ENCODE peak calls at places on chromosomes 16 and 17, in seven cellular contexts. A, E, B, Q, I, L and O are unnamed samples. For H3K4me1, the result is how much of the 10 kb centered on the place peaks cover.

GRCh38 chr17:10197362-10197720 is 1.1 kb downstream of the GAS7 start:
- DNase-seq in Q (no peak), E (no peak), A (no peak), L (no peak), I (no peak), B (no peak), O (no peak)

GRCh38 chr17:66829386-66829864 is 5.5 kb upstream of the CACNG5 start:
- DNase-seq in Q (peak), B (no peak), L (no peak), A (no peak), E (no peak), I (peak), O (no peak)

GRCh38 chr16:55370762-55371482 is 46.9 kb downstream of the IRX6 start:
- DNase-seq in E (peak), I (peak), A (peak), L (peak), B (no peak), Q (peak), O (no peak)

GRCh38 chr17:83053779-83054451 is 25.5 kb upstream of the METRNL start:
- DNase-seq in A (peak), E (peak), Q (no peak), L (no peak), I (peak), B (no peak), O (peak)

GRCh38 chr17:72588961-72589360 is 468.1 kb downstream of the SOX9 start:
- DNase-seq in A (no peak), L (no peak), I (peak), Q (peak), E (no peak), B (no peak), O (no peak)

GRCh38 chr17:74288785-74289184 is 14.8 kb downstream of the DNAI2 start:
- DNase-seq in Q (no peak), L (no peak), E (no peak), A (no peak), I (no peak), B (no peak), O (no peak)

GRCh38 chr17:82053130-82053529 is 1.4 kb downstream of the GPS1 start:
- DNase-seq in Q (no peak), I (no peak), E (peak), L (no peak), B (no peak), A (no peak), O (no peak)

GRCh38 chr16:2905988-2906387 is 5.7 kb upstream of the FLYWCH1 start:
- DNase-seq in L (no peak), B (no peak), I (no peak), E (no peak), A (no peak), Q (no peak), O (no peak)

GRCh38 chr17:28335959-28336871 is 654 bp downstream of the TNFAIP1 start:
- DNase-seq in L (no peak), B (no peak), I (peak), A (peak), E (no peak), Q (peak), O (no peak)

GRCh38 chr17:44122825-44123355 is 551 bp downstream of the HDAC5 start:
- DNase-seq in B (no peak), E (no peak), Q (no peak), I (no peak), A (no peak), L (no peak), O (no peak)

GRCh38 chr16:46607529-46607928 is 13.7 kb downstream of the SHCBP1 start:
- DNase-seq in I (peak), A (no peak), L (no peak), Q (no peak), E (no peak), B (no peak), O (peak)

GRCh38 chr17:50127661-50128361 is 2.1 kb downstream of the SAMD14 start:
- DNase-seq in Q (no peak), L (no peak), E (no peak), I (no peak), B (no peak), A (no peak), O (no peak)

GRCh38 chr17:75720656-75721462 is at the start of gene ITGB4:
- DNase-seq in A (no peak), B (peak), L (no peak), Q (peak), I (no peak), E (no peak), O (peak)

GRCh38 chr16:4336701-4337539 is 14.2 kb downstream of the PAM16 start:
- DNase-seq in L (no peak), A (no peak), Q (no peak), E (no peak), B (no peak), I (no peak), O (no peak)

GRCh38 chr16:60151987-60152386 is 1417.9 kb upstream of the GOT2 start:
- DNase-seq in E (no peak), B (no peak), L (no peak), A (no peak), Q (no peak), I (no peak), O (no peak)

GRCh38 chr17:57084361-57084801 is 665 bp upstream of the AKAP1 start:
- DNase-seq in A (no peak), B (no peak), L (no peak), E (no peak), I (no peak), Q (no peak), O (no peak)

GRCh38 chr17:82247175-82247823 is 18.5 kb downstream of the SLC16A3 start:
- DNase-seq in E (peak), A (no peak), B (no peak), L (no peak), I (peak), Q (no peak), O (no peak)

GRCh38 chr16:81885976-81886586 is 107.0 kb downstream of the PLCG2 start:
- DNase-seq in L (no peak), B (no peak), I (peak), Q (peak), E (no peak), A (no peak), O (no peak)

GRCh38 chr16:11475896-11476630 is 110.7 kb downstream of the LITAF start:
- DNase-seq in L (no peak), A (no peak), Q (no peak), E (no peak), I (no peak), B (no peak), O (no peak)

GRCh38 chr16:30369091-30369937 is 980 bp downstream of the TBC1D10B start:
- DNase-seq in E (no peak), A (no peak), Q (peak), L (no peak), B (no peak), I (no peak), O (no peak)

GRCh38 chr16:87834015-87834667 is 35.2 kb downstream of the SLC7A5 start:
- DNase-seq in A (no peak), E (peak), I (no peak), L (no peak), B (no peak), Q (no peak), O (no peak)

GRCh38 chr17:34797724-34798123 is 163.5 kb downstream of the CCT6B start:
- DNase-seq in L (no peak), B (no peak), Q (peak), A (no peak), I (peak), E (no peak), O (no peak)

GRCh38 chr17:608911-609882 is 105.4 kb downstream of the VPS53 start:
- DNase-seq in B (no peak), E (no peak), Q (no peak), A (no peak), L (no peak), I (no peak), O (no peak)

GRCh38 chr17:43324205-43324893 is 74.4 kb upstream of the ARL4D start:
- DNase-seq in I (no peak), Q (no peak), A (no peak), L (no peak), B (no peak), E (no peak), O (no peak)

GRCh38 chr16:79776243-79776884 is 175.8 kb upstream of the MAF start:
- DNase-seq in I (peak), L (no peak), B (no peak), Q (peak), E (no peak), A (no peak), O (no peak)
- H3K4me3 ChIP-seq in I (no peak), L (no peak), B (no peak), Q (no peak), E (no peak), A (no peak), O (no peak)

GRCh38 chr16:48607056-48607825 is 2.7 kb downstream of the N4BP1 start:
- DNase-seq in Q (peak), A (no peak), E (no peak), I (no peak), L (no peak), B (no peak), O (no peak)

GRCh38 chr16:48608871-48609452 is 1.0 kb downstream of the N4BP1 start:
- DNase-seq in I (no peak), E (no peak), L (no peak), Q (no peak), A (no peak), B (peak), O (no peak)

GRCh38 chr16:48611329-48612137 is 1.6 kb upstream of the N4BP1 start:
- DNase-seq in A (peak), B (peak), L (no peak), I (no peak), E (no peak), Q (no peak), O (peak)

GRCh38 chr16:48608452-48608851 is 1.5 kb downstream of the N4BP1 start:
- DNase-seq in L (no peak), E (no peak), I (no peak), B (peak), A (no peak), Q (no peak), O (no peak)

GRCh38 chr16:48609453-48610023 is 442 bp downstream of the N4BP1 start:
- DNase-seq in B (peak), L (no peak), I (peak), E (peak), Q (peak), A (peak), O (peak)
- H3K4me1 ChIP-seq in B (under half), L (under half), I (under half), E (under half), Q (under half), A (under half), O (half or more)

GRCh38 chr17:61249649-61250301 is 149.9 kb upstream of the TBX2 start:
- DNase-seq in B (no peak), I (no peak), L (no peak), E (no peak), Q (no peak), A (no peak), O (no peak)

GRCh38 chr17:61253937-61254677 is 145.5 kb upstream of the TBX2 start:
- DNase-seq in B (no peak), A (no peak), E (no peak), L (no peak), I (no peak), Q (no peak), O (no peak)

GRCh38 chr17:61253293-61253801 is 146.3 kb upstream of the TBX2 start:
- DNase-seq in E (no peak), A (peak), B (no peak), Q (peak), I (peak), L (no peak), O (no peak)

GRCh38 chr17:61250335-61250890 is 149.2 kb upstream of the TBX2 start:
- DNase-seq in E (no peak), Q (no peak), A (no peak), B (no peak), L (no peak), I (peak), O (no peak)

DNA sequence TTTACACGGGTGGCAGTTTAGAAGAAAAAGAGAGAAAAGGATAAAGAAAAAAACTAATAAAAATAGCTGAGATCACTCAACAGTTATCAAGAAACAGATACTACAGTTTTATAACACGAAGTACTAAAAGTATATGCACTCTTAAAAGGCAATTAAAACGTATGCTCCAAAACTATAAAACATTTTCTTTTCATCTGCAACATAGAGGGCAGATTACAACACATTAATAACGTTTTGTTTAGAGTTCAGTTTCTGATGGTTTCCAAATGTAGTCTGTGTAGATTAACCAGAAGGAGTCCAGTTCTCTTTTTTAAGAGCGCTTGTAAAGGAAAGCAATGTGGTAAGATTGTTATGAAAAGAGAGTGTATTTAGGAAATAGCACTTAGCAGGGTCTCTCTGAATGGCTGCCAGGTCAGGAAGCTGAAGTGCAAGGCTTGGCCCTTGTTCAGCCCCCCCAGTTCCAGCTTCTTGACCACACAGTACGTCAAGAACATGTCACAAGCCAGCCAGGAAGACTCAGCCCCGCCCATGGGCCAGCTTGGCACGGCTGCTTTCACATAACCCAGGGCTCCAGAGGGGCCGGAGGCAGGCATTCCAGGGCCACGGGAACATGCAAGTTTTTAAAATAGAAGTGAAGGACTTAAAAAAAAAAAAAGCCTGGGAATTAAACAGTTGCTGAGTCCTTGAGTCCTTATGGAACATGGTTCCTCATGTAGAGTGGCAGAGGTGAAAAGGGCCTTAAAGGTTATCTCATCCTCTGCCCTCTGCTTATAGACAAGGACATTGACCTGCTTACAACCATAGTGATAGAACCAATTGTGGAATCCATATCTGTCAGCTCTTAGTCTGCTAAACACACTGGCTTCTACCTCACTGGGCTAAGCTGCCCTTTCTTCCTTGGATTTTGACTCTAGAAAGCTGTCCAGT is 147.4 kb upstream of the TBX2 start:
- DNase-seq in E (peak), A (peak), I (peak), B (no peak), L (peak), Q (peak), O (no peak)
- H3K27ac ChIP-seq in E (peak), A (peak), I (peak), B (no peak), L (peak), Q (no peak), O (no peak)

GRCh38 chr16:28260193-28260592 is 32.1 kb upstream of the SBK1 start:
- DNase-seq in L (no peak), I (no peak), A (no peak), Q (no peak), B (no peak), E (no peak), O (no peak)
- H3K4me3 ChIP-seq in L (no peak), I (no peak), A (no peak), Q (no peak), B (no peak), E (peak), O (no peak)

DNA sequence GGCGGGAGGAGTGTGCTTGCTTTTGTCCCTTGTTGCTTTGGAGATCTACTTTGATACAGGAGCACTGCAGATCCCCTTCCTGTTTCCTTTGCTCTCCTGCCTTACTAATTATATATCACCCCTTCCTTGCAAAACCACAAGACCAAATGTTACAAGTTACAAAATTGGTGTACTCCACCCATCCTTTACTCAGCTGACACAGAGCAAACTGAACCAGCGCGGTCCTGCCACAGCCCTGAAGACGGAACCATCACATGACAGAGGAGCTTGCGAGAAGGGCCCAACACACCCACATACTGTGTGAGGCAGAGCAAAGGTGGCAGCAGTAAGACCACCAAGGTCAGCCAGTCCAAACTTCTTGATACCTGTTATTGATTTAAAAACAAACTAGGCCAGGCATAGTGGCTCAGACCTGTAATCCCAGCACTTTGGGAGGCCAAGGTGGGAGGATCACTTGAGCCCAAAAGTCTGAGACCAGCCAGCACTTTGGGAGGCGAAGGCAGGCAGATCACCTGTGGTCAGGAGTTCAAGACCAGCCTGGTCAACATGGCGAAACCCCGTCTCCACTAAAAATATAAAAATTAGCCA is 33.2 kb downstream of the CYTH1 start:
- DNase-seq in I (peak), Q (peak), A (peak), L (no peak), B (peak), E (peak), O (peak)
- H3K4me1 ChIP-seq in I (under half), Q (half or more), A (under half), L (under half), B (half or more), E (under half), O (half or more)

DNA sequence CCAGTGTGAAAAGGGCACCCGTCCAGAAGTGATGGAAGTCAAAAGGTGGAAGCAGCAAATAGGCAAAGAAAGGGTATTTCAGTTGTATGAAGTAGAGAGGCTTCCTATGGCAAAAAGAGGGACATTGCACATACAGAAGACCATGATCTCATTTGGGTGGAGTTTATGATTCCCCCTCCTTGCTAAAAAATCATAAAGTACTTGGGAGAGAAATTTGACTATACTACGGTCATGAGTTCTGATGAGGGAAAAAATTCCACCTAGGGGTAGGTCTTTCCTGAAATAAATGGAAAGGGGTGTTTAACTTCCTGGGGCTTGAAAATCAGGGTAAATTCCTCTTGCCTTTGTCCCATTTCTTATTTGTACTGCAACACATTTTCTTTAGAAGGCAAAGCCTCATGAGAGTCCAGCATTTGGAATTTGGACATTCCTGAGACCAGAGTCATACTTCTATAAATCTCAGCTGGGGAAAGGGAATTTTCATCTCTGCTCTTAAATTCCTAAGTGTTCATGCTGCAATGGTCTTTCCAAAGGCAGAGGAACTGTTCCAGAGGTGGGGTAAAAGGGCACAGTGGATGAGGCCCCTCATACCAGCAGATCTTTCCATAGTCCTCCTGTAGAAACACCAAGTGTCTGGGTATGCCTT is 5.8 kb downstream of the LYRM1 start:
- DNase-seq in E (no peak), L (no peak), B (no peak), I (peak), A (no peak), Q (no peak), O (no peak)
- H3K27ac ChIP-seq in E (peak), L (peak), B (no peak), I (peak), A (peak), Q (peak), O (no peak)

GRCh38 chr17:17204635-17205231 is 1.4 kb downstream of the PLD6 start:
- DNase-seq in B (no peak), Q (no peak), A (no peak), I (no peak), L (no peak), E (no peak), O (no peak)

GRCh38 chr17:17201907-17202306 is 4.2 kb downstream of the PLD6 start:
- DNase-seq in L (no peak), A (no peak), B (no peak), Q (no peak), I (peak), E (no peak), O (no peak)

GRCh38 chr17:17205368-17206148 is 575 bp downstream of the PLD6 start:
- DNase-seq in E (peak), L (no peak), I (peak), Q (peak), A (peak), B (peak), O (peak)

GRCh38 chr17:17203173-17203730 is 2.9 kb downstream of the PLD6 start:
- DNase-seq in E (no peak), A (no peak), B (no peak), Q (no peak), L (no peak), I (no peak), O (no peak)

DNA sequence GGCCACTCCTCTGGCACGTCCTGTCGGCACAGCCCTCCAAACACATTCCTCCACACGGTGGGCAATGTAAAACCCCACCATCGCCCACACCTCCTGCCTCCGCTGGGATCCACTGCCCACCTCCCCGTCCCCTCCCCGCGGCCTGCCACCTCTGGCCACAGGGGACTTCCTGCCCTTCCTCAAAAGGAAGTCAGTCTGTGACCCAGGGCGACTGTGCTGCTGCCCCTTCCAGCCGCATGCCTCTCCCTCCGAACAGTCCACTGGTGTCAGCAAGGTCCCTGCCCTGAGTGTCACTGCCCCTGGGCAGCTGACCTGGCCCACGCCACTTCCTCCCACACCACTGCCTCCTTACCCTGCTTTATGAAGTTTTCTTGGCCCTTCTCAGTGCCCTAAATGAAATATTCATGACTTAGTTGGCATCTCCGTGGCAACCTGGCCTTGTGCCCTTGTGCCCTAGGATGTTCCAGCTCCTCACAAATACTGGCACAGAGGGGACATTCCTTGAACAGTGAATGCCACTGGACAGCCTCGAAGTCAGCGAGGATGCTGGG is 2.0 kb downstream of the PLD6 start:
- DNase-seq in I (no peak), A (peak), B (no peak), Q (peak), L (no peak), E (no peak), O (no peak)
- H3K4me3 ChIP-seq in I (no peak), A (no peak), B (peak), Q (no peak), L (peak), E (no peak), O (no peak)

DNA sequence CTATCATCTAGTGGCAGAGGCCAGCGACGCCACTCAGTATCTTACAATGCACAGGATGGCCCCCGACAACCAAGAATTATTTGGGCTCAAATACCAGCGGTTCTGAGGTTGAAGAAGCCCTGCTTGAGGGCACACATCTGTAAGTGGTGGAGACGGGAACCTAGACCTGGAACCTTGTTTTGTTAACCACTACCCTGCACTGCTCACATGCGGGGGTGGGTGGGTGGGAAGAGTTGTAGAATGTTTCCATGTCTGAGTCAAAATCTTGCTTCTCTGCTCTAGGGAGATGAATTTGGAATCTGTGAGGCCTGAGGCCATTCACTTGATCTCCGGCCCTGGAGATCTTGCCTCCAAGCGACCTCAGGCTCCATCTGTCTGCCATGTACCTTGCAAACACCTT is 44.1 kb downstream of the ABCC1 start:
- DNase-seq in I (no peak), B (no peak), Q (no peak), L (no peak), E (no peak), A (no peak), O (no peak)
- H3K4me1 ChIP-seq in I (under half), B (under half), Q (under half), L (half or more), E (under half), A (under half), O (under half)